ENCODE peak calls at places on chromosomes 12 and 14, in four cellular contexts. One of them, this sample, is unnamed.

GRCh38 chr14:51014625-51015024 is 70.3 kb upstream of the PYGL start:
- DNase-seq in HepG2: no peak
- DNase-seq in SK-N-SH: no peak
- DNase-seq in H1: no peak
- DNase-seq in this sample: no peak

GRCh38 chr14:70943838-70944237 is 36.6 kb downstream of the PCNX1 start:
- DNase-seq in HepG2: no peak
- DNase-seq in SK-N-SH: no peak
- DNase-seq in H1: no peak
- DNase-seq in this sample: no peak

GRCh38 chr14:68897559-68898160 is 81.4 kb downstream of the ACTN1 start:
- DNase-seq in HepG2: no peak
- DNase-seq in SK-N-SH: no peak
- DNase-seq in H1: no peak
- DNase-seq in this sample: no peak

GRCh38 chr12:122006186-122006926 is 15.3 kb upstream of the BCL7A start:
- DNase-seq in HepG2: no peak
- DNase-seq in SK-N-SH: no peak
- DNase-seq in H1: no peak
- DNase-seq in this sample: no peak

GRCh38 chr12:131327521-131328488 is 374.1 kb downstream of the ADGRD1 start:
- DNase-seq in HepG2: no peak
- DNase-seq in SK-N-SH: peak; percentile 45
- DNase-seq in H1: peak; percentile 45
- DNase-seq in this sample: no peak

GRCh38 chr12:132167610-132168310 is 23.5 kb downstream of the NOC4L start:
- DNase-seq in HepG2: no peak
- DNase-seq in SK-N-SH: no peak
- DNase-seq in H1: no peak
- DNase-seq in this sample: no peak

GRCh38 chr14:24080888-24081738 is 9.8 kb downstream of the CPNE6 start:
- DNase-seq in HepG2: peak; percentile 38
- DNase-seq in SK-N-SH: peak; percentile 85
- DNase-seq in H1: peak; percentile 81
- DNase-seq in this sample: no peak

GRCh38 chr14:80055912-80056801 is 155.1 kb downstream of the DIO2 start:
- DNase-seq in HepG2: peak; percentile 16
- DNase-seq in SK-N-SH: peak; percentile 23
- DNase-seq in H1: peak; percentile 58
- DNase-seq in this sample: peak; percentile 18

GRCh38 chr14:100291305-100292075 is 14.8 kb downstream of the SLC25A29 start:
- DNase-seq in HepG2: no peak
- DNase-seq in SK-N-SH: peak; percentile 23
- DNase-seq in H1: no peak
- DNase-seq in this sample: no peak

GRCh38 chr12:111692575-111693210 is 6.8 kb downstream of the ACAD10 start:
- DNase-seq in HepG2: no peak
- DNase-seq in SK-N-SH: no peak
- DNase-seq in H1: peak; percentile 57
- DNase-seq in this sample: no peak

GRCh38 chr12:57712671-57713070 is 18.7 kb downstream of the OS9 start:
- DNase-seq in HepG2: no peak
- DNase-seq in SK-N-SH: no peak
- DNase-seq in H1: peak; percentile 11
- DNase-seq in this sample: no peak

GRCh38 chr14:97513891-97514290 is 716.7 kb downstream of the VRK1 start:
- DNase-seq in HepG2: no peak
- DNase-seq in SK-N-SH: no peak
- DNase-seq in H1: no peak
- DNase-seq in this sample: no peak

GRCh38 chr14:74974364-74975058 is 19.1 kb upstream of the PGF start:
- DNase-seq in HepG2: no peak
- DNase-seq in SK-N-SH: no peak
- DNase-seq in H1: no peak
- DNase-seq in this sample: no peak

GRCh38 chr12:52216807-52217206 is 16.2 kb upstream of the KRT7 start:
- DNase-seq in HepG2: no peak
- DNase-seq in SK-N-SH: no peak
- DNase-seq in H1: no peak
- DNase-seq in this sample: no peak
- H3K4me1 ChIP-seq in HepG2: no peaks in the 10 kb centered on the region
- H3K4me1 ChIP-seq in SK-N-SH: peaks cover 15% of the 10 kb centered on the region
- H3K4me1 ChIP-seq in H1: peaks cover 4% of the 10 kb centered on the region
- H3K4me1 ChIP-seq in this sample: peaks cover 50% of the 10 kb centered on the region

GRCh38 chr12:85350356-85350755 is 70.3 kb downstream of the ALX1 start:
- DNase-seq in HepG2: no peak
- DNase-seq in SK-N-SH: no peak
- DNase-seq in H1: no peak
- DNase-seq in this sample: no peak
- TF ChIP-seq SIN3A in HepG2: no peak
- TF ChIP-seq SIN3A in SK-N-SH: no peak
- TF ChIP-seq SIN3A in H1: no peak
- TF ChIP-seq SIN3A in this sample: no peak

GRCh38 chr12:101172316-101172715 is 37.7 kb downstream of the SLC5A8 start:
- DNase-seq in HepG2: peak; percentile 23
- DNase-seq in SK-N-SH: peak; percentile 4
- DNase-seq in H1: peak; percentile 69
- DNase-seq in this sample: no peak
- TF ChIP-seq CTCF in HepG2: peak; percentile 64
- TF ChIP-seq CTCF in SK-N-SH: peak; percentile 41
- TF ChIP-seq CTCF in H1: peak; percentile 82
- TF ChIP-seq CTCF in this sample: no peak

DNA sequence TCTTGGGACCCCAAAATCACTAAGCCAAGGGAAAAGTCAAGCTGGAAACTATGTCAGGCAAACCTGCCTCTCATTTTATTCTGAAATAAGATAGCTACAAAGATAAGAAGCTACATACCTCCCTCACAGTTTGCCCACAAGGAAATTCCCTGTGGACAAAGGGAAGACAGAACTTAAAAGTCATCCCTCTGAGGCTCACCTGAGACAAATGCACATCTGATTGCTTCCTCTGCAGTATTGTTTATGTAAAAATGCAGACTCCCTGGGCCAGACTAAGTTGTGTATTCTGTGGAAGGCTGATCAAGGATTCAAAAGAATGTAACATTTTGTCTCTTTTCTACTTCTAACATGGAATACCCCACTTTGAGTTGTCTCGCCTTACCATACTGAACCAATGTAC is 2.5 kb upstream of the PLBD1 start:
- DNase-seq in HepG2: no peak
- DNase-seq in SK-N-SH: no peak
- DNase-seq in H1: no peak
- DNase-seq in this sample: no peak
- H3K4me1 ChIP-seq in HepG2: no peaks in the 10 kb centered on the region
- H3K4me1 ChIP-seq in SK-N-SH: no peaks in the 10 kb centered on the region
- H3K4me1 ChIP-seq in H1: no peaks in the 10 kb centered on the region
- H3K4me1 ChIP-seq in this sample: no peaks in the 10 kb centered on the region

DNA sequence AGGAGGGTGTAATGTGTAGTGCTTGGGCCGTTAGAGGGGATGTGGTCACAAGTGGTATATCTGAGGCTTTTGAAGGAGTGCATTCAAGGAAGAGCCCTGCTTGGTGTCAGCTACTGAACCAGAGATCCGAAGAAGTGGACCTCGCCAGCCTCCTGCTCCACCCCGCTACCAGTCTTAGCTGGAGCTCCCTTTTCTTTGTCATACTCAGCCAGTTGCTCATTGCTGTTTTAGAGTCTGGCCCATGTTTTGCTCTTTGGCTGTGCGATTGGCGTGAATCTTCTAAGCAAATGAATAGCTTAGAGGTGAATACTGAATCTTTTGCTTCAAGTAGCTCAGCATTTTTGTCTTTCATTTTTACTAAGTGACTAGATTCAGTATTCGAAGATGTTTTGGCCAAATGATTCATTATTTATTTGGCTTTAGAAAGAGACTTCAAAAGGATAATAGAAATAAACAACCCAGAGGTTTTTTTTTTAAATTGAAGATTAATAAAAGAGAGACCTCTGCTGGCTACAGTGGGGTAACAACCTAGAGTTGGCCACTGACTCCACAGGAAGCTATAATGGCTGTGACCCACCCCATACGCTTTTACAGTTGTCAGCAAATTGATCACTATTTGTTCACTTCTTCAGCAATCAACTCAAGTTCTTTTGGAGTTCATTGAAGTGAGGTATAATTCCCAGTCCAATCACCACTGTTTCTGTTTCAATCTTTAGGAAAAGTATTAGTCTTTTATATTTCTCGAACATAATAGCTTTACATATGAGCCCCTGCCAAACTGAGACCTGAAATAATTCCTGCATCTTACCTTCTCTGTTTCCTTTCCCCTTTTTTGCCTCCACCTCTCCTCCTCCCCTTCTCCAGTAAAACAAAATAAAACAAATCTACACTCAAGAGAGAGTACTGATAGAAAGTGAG is 19.9 kb downstream of the CDKN1B start:
- DNase-seq in HepG2: no peak
- DNase-seq in SK-N-SH: peak; percentile 73
- DNase-seq in H1: no peak
- DNase-seq in this sample: no peak
- TF ChIP-seq SIN3A in HepG2: no peak
- TF ChIP-seq SIN3A in SK-N-SH: no peak
- TF ChIP-seq SIN3A in H1: no peak
- TF ChIP-seq SIN3A in this sample: no peak